ENCODE peak calls at places on chromosomes 11 and 22, in seven cellular contexts. Y, Q, U, W, N, F and P are unnamed samples.

GRCh38 chr11:62851807-62852522 is 12.6 kb upstream of the WDR74 start:
- DNase-seq in Y (no peak), Q (no peak), U (no peak), W (no peak), N (no peak), F (no peak), P (no peak)

GRCh38 chr11:67640021-67640757 is 626 bp upstream of the TBX10 start:
- DNase-seq in Y (peak), Q (peak), U (peak), W (peak), N (peak), F (peak), P (peak)

GRCh38 chr22:30940655-30941362 is 27.8 kb downstream of the MORC2 start:
- DNase-seq in Y (no peak), Q (no peak), U (no peak), W (no peak), N (no peak), F (no peak), P (no peak)

GRCh38 chr11:117513666-117514065 is 186.0 kb downstream of the CEP164 start:
- DNase-seq in Y (no peak), Q (no peak), U (no peak), W (no peak), N (no peak), F (no peak), P (no peak)

GRCh38 chr11:11735586-11735985 is 106.2 kb upstream of the USP47 start:
- DNase-seq in Y (no peak), Q (no peak), U (no peak), W (peak), N (no peak), F (no peak), P (no peak)

GRCh38 chr22:37197451-37198289 is 9.6 kb upstream of the C1QTNF6 start:
- DNase-seq in Y (peak), Q (peak), U (peak), W (no peak), N (peak), F (peak), P (no peak)

GRCh38 chr11:8597182-8597581 is 3.2 kb upstream of the STK33 start:
- DNase-seq in Y (no peak), Q (peak), U (no peak), W (no peak), N (no peak), F (no peak), P (no peak)

GRCh38 chr11:107741044-107741823 is 29.4 kb upstream of the SLN start:
- DNase-seq in Y (no peak), Q (peak), U (no peak), W (peak), N (peak), F (no peak), P (no peak)

GRCh38 chr11:109309153-109309552 is 112.8 kb upstream of the C11orf87 start:
- DNase-seq in Y (no peak), Q (no peak), U (no peak), W (peak), N (peak), F (no peak), P (no peak)

GRCh38 chr11:120906752-120907151 is 117.2 kb upstream of the TBCEL start:
- DNase-seq in Y (no peak), Q (no peak), U (no peak), W (no peak), N (no peak), F (no peak), P (no peak)

GRCh38 chr11:35146074-35146521 is 7.1 kb downstream of the CD44 start:
- DNase-seq in Y (no peak), Q (peak), U (no peak), W (no peak), N (no peak), F (no peak), P (no peak)

DNA sequence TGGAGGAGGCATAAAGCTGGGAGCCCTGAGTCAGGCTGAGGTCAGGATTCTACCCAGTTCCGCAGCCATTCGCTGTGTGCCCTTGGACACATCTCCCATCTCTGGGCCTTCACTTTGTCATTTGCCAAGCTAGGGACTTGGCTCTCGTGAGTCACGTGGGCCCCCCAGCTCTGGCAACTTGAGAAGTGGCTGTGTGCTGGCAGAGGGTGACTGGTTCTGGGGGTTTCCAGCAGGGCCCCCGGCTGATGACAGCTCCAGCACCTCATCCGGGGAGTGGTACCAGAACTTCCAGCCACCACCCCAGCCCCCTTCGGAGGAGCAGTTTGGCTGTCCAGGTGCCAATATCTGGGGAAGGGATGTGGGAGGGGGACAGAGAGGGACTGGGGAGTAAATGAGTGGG is 46.6 kb downstream of the CD6 start:
- DNase-seq in Y (no peak), Q (no peak), U (no peak), W (no peak), N (no peak), F (no peak), P (no peak)
- H3K4me3 ChIP-seq in Y (no peak), Q (no peak), U (no peak), W (no peak), N (no peak), F (no peak), P (no peak)

GRCh38 chr11:76347391-76347790 is 33.5 kb downstream of the THAP12 start:
- DNase-seq in Y (no peak), Q (no peak), U (no peak), W (no peak), N (no peak), F (no peak), P (no peak)

DNA sequence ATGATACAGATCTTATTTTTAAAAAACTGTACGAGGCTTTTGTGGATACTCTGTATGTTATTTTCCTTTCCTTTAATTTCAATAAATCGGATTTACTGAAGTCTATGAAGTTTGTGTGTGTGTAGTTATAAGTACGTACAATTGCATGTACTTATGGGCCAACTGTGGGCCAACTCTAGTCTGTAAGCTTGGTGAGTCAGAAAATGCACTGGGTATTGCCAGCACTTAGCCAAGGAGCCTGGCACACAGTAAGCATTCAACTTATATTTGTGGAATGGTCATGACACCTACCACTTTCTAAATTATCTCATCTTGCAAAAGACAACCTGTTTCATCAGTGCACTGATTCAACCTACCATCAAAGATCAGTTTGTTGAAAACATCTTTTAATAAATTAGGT is 32.6 kb downstream of the THAP12 start:
- DNase-seq in Y (no peak), Q (no peak), U (no peak), W (no peak), N (no peak), F (no peak), P (no peak)
- H3K4me3 ChIP-seq in Y (no peak), Q (no peak), U (no peak), W (no peak), N (no peak), F (no peak), P (no peak)

GRCh38 chr11:134716582-134716981 is 304.5 kb upstream of the B3GAT1 start:
- DNase-seq in Y (no peak), Q (no peak), U (no peak), W (no peak), N (no peak), F (no peak), P (peak)

GRCh38 chr11:134711563-134711962 is 299.5 kb upstream of the B3GAT1 start:
- DNase-seq in Y (no peak), Q (no peak), U (no peak), W (no peak), N (no peak), F (no peak), P (no peak)

GRCh38 chr11:134714021-134714656 is 302.1 kb upstream of the B3GAT1 start:
- DNase-seq in Y (no peak), Q (no peak), U (no peak), W (peak), N (no peak), F (no peak), P (no peak)

GRCh38 chr11:134711008-134711407 is 299.0 kb upstream of the B3GAT1 start:
- DNase-seq in Y (no peak), Q (no peak), U (no peak), W (no peak), N (no peak), F (no peak), P (no peak)

DNA sequence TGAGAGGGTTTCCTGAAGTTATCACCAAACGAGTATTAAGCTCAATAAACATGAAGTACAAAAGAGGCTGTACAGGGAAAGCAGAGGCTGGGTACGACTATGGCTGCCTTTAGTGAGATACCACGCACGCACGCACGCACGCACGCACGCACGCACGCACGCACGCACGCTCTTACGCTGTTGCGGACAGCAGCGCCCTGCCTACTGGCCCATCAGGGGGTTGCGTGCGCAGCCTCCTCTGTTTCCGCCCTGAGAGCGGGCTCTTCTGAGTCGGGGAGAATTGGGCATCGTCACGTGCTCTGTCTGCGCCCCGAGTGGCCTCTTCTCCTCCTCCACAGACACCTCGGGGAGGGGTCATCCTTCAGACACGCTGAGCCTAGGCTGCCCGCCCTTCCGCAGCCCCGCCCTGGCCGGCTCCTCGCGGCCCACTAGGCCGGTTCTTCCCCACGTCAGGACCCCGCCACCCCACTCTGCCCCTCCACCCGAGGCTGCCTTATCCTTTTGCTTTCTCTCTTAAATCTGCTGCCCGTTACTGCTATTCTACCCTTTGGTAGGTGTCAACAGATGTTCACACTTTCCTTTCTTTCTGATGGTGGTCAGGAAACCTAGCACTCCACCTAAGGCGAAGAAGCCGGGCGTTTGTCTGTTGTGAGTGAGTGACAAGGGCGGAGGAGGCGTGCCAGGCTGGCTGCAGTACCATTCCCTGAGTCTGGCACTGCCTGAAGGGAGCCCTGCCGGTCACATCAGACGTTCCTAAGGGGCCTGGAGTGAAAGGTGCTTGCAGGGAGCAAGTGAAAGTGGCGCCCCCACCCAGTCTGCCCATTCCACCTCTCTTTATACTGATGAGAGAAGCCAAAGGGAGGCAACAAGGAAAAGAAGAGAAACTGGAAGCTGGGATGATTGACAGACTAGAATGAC is 300.4 kb upstream of the B3GAT1 start:
- DNase-seq in Y (peak), Q (no peak), U (no peak), W (no peak), N (no peak), F (no peak), P (no peak)
- H3K4me3 ChIP-seq in Y (peak), Q (no peak), U (no peak), W (no peak), N (no peak), F (no peak), P (no peak)

GRCh38 chr11:86066033-86066432 is 2.9 kb downstream of the PICALM start:
- DNase-seq in Y (no peak), Q (no peak), U (no peak), W (no peak), N (no peak), F (no peak), P (no peak)
- H3K4me3 ChIP-seq in Y (peak), Q (peak), U (peak), W (peak), N (peak), F (peak), P (no peak)

DNA sequence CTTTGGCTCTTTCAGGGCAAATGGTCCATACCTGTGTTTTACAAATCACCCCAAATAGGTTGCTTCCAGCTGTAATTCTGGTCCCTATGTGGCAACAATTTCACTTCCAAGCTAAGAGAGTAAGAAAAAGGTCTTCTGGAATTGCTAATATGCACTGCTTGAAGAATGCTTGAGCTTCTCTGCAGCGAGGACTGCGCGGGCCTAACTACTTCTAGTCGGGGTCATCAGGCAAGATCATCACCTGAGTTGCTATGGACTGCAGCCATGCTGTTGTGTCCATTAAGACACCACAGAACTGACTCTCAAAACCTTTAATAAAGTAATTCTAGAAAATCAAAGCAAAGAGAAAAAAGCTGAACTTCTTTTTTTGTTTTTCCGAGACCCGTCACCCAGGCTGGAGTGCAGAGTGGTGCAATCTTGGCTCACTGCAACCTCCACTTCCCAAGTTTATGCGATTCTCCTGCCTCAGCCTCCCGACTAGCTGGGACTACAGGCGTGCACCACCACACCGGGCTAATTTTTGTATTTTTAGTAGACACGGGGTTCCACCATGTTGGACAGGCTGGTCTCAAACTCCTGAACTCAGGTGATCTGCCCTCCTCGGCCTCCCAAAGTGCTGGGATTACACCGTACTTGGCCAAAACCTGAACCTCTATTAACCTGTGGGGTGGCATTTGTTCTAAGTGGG is 2.2 kb downstream of the JOSD1 start:
- DNase-seq in Y (no peak), Q (no peak), U (no peak), W (no peak), N (no peak), F (no peak), P (no peak)
- H3K4me3 ChIP-seq in Y (no peak), Q (peak), U (peak), W (no peak), N (peak), F (peak), P (no peak)

GRCh38 chr22:46564084-46564714 is 26.8 kb upstream of the CELSR1 start:
- DNase-seq in Y (no peak), Q (no peak), U (peak), W (no peak), N (no peak), F (peak), P (no peak)

GRCh38 chr22:46557736-46558480 is 20.5 kb upstream of the CELSR1 start:
- DNase-seq in Y (no peak), Q (peak), U (peak), W (no peak), N (no peak), F (peak), P (no peak)

GRCh38 chr22:46563381-46564083 is 26.1 kb upstream of the CELSR1 start:
- DNase-seq in Y (peak), Q (peak), U (peak), W (peak), N (peak), F (peak), P (no peak)

GRCh38 chr22:46560696-46561295 is 23.4 kb upstream of the CELSR1 start:
- DNase-seq in Y (no peak), Q (no peak), U (no peak), W (no peak), N (no peak), F (peak), P (no peak)

DNA sequence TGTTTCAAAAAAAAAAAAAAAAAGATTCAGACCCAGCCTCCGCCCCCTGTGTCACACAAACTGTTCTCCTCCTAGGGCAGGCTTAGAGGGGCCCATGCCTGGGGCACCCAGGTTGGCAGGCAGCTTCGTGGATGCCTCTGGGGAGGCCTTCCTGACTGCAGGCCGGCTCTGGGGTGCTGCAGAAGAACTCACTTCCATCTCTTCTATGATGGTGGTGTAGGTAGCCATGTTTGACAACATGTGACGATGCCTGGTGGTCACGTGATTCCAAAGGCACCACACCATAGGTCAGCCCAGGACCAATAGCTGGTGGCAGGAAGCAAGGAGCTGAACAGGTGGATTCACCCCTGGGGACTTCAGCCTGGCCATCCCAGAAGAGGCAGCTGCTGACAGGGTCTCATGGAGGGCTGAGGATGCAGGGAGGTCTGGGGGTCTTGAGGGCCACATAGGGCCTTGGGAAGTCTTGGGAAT is 24.1 kb upstream of the CELSR1 start:
- DNase-seq in Y (peak), Q (peak), U (peak), W (peak), N (peak), F (peak), P (no peak)
- H3K4me3 ChIP-seq in Y (no peak), Q (peak), U (no peak), W (no peak), N (no peak), F (no peak), P (no peak)